ENCODE peak calls at places on chromosomes 7 and 10, in eight cellular contexts. Z is heart right ventricle; K is NCI-H1436; M is aorta; N is left ventricle myocardium superior; F is activated effector memory CD4-positive, alpha-beta T cell treated with Interleukin-2 at 50 U/mL for 16 hours; W is activated gamma-delta T cell treated with Interleukin-2 at 50 U/mL for 16 hours; L is cardiac muscle cell. O is an unnamed sample.

GRCh38 chr7:75987026-75987804 is 7.2 kb downstream of the TMEM120A start:
- DNase-seq in M (peak; percentile 31), Z (no peak), N (peak; percentile 38), K (no peak), L (no peak), F (no peak), W (no peak), O (no peak)

GRCh38 chr7:15015545-15016314 is 113.2 kb upstream of the DGKB start:
- DNase-seq in L (peak; percentile 89), N (no peak), K (peak; percentile 87), W (no peak), F (no peak), Z (peak; percentile 23), M (no peak), O (peak; percentile 90)

GRCh38 chr10:120349069-120349468 is 108.0 kb upstream of the PLPP4 start:
- DNase-seq in W (no peak), N (no peak), M (no peak), Z (no peak), K (no peak), L (no peak), F (no peak), O (no peak)

GRCh38 chr10:28652101-28652500 is 25.2 kb upstream of the BAMBI start:
- DNase-seq in L (no peak), Z (no peak), M (no peak), N (no peak), F (no peak), K (no peak), W (no peak), O (no peak)

GRCh38 chr7:102874166-102874829 is 38.5 kb upstream of the LRRC17 start:
- DNase-seq in W (no peak), M (no peak), K (no peak), N (no peak), L (no peak), Z (no peak), F (no peak), O (no peak)

GRCh38 chr7:103752995-103753394 is 236.5 kb downstream of the RELN start:
- DNase-seq in Z (no peak), W (no peak), N (no peak), F (no peak), L (no peak), M (no peak), K (no peak), O (peak; percentile 3)

GRCh38 chr7:81887691-81888090 is 117.8 kb upstream of the HGF start:
- DNase-seq in K (no peak), W (no peak), Z (no peak), F (no peak), M (no peak), L (no peak), N (no peak), O (no peak)

GRCh38 chr7:2445898-2446555 is 30.2 kb downstream of the GRIFIN start:
- DNase-seq in L (no peak), F (no peak), N (no peak), M (no peak), W (no peak), Z (no peak), K (no peak), O (no peak)

GRCh38 chr10:101814466-101815041 is 3.7 kb downstream of the OGA start:
- DNase-seq in M (no peak), N (no peak), Z (no peak), K (no peak), L (no peak), F (no peak), W (no peak), O (no peak)

GRCh38 chr7:2953099-2953498 is 90.6 kb downstream of the CARD11 start:
- DNase-seq in W (no peak), L (no peak), Z (no peak), F (no peak), N (no peak), K (no peak), M (peak; percentile 7), O (peak; percentile 42)

GRCh38 chr10:11578802-11579255 is 32.6 kb downstream of the USP6NL start:
- DNase-seq in Z (no peak), W (no peak), K (no peak), L (no peak), F (no peak), M (no peak), N (no peak), O (no peak)

GRCh38 chr7:51255536-51256243 is 60.9 kb downstream of the COBL start:
- DNase-seq in K (no peak), Z (no peak), W (no peak), L (no peak), N (no peak), M (no peak), F (no peak), O (no peak)

GRCh38 chr7:927031-927671 is 27.3 kb downstream of the ADAP1 start:
- DNase-seq in F (no peak), W (peak; percentile 3), M (peak; percentile 41), Z (no peak), K (no peak), N (peak; percentile 16), L (no peak), O (no peak)

GRCh38 chr10:1240341-1240775 is 184.2 kb downstream of the WDR37 start:
- DNase-seq in F (no peak), L (no peak), W (no peak), Z (no peak), M (no peak), N (no peak), K (no peak), O (no peak)

GRCh38 chr10:49594594-49594993 is 15.5 kb upstream of the SLC18A3 start:
- DNase-seq in Z (peak; percentile 27), K (peak; percentile 17), M (no peak), N (no peak), W (no peak), F (no peak), L (peak; percentile 74), O (peak; percentile 31)